ENCODE peak calls at places on chromosomes 4 and X, in four cellular contexts. H is stromal cell of bone marrow; C is T-helper 2 cell treated with Interferon-gamma antibody and Interleukin-4, amounts not matched to agents 5 μg/mL and 100 μg/mL, for 36 hours; Q is psoas muscle. Y is an unnamed sample.

GRCh38 chr4:136863756-136864155 is 668.5 kb downstream of the PCDH18 start:
- DNase-seq in H (no peak), C (no peak), Q (no peak), Y (no peak)

GRCh38 chr4:53535567-53535966 is 55.7 kb downstream of the LNX1 start:
- DNase-seq in H (no peak), C (no peak), Q (no peak), Y (no peak)

GRCh38 chrX:115968436-115969252 is 201.9 kb upstream of the AGTR2 start:
- DNase-seq in H (no peak), C (no peak), Q (peak; percentile 67), Y (no peak)

GRCh38 chrX:129980043-129980442 is 2.4 kb upstream of the BCORL1 start:
- DNase-seq in H (no peak), C (no peak), Q (peak; percentile 64), Y (peak; percentile 58)

GRCh38 chr4:11365039-11365438 is 63.7 kb downstream of the HS3ST1 start:
- DNase-seq in H (no peak), C (no peak), Q (no peak), Y (no peak)

GRCh38 chrX:78593701-78594100 is 65.4 kb downstream of the RTL3 start:
- DNase-seq in H (no peak), C (no peak), Q (no peak), Y (no peak)

GRCh38 chrX:43087825-43088224 is 309.9 kb upstream of the PPP1R2C start:
- DNase-seq in H (no peak), C (no peak), Q (no peak), Y (no peak)

GRCh38 chr4:18020145-18020670 is 1.3 kb downstream of the LCORL start:
- DNase-seq in H (no peak), C (peak; percentile 4), Q (no peak), Y (peak; percentile 31)

GRCh38 chr4:84492737-84493091 is 6.4 kb downstream of the NKX6-1 start:
- DNase-seq in H (no peak), C (no peak), Q (no peak), Y (no peak)

GRCh38 chr4:109969909-109970308 is 57.2 kb downstream of the EGF start:
- DNase-seq in H (no peak), C (no peak), Q (no peak), Y (no peak)

GRCh38 chr4:152747444-152747843 is 32.1 kb downstream of the TIGD4 start:
- DNase-seq in H (no peak), C (no peak), Q (no peak), Y (no peak)

GRCh38 chr4:4524364-4524763 is 17.5 kb downstream of the STX18 start:
- DNase-seq in H (no peak), C (peak; percentile 9), Q (no peak), Y (no peak)

GRCh38 chrX:153526801-153527599 is 9.6 kb downstream of the ATP2B3 start:
- DNase-seq in H (no peak), C (no peak), Q (no peak), Y (no peak)

GRCh38 chr4:72767903-72768817 is 199.1 kb upstream of the ADAMTS3 start:
- DNase-seq in H (peak; percentile 56), C (no peak), Q (no peak), Y (no peak)

GRCh38 chrX:146907391-146908240 is 93.1 kb upstream of the CXorf51A start:
- DNase-seq in H (no peak), C (no peak), Q (no peak), Y (no peak)

GRCh38 chr4:142265536-142265935 is 580.6 kb downstream of the INPP4B start:
- DNase-seq in H (peak; percentile 12), C (peak; percentile 15), Q (no peak), Y (no peak)

GRCh38 chrX:49106930-49107329 is 16.6 kb downstream of the GPKOW start:
- DNase-seq in H (peak; percentile 12), C (no peak), Q (peak; percentile 60), Y (no peak)

GRCh38 chrX:18973527-18974192 is 10.3 kb downstream of the PHKA2 start:
- DNase-seq in H (no peak), C (no peak), Q (no peak), Y (no peak)

GRCh38 chr4:13541720-13542576 is 2.4 kb downstream of the NKX3-2 start:
- DNase-seq in H (no peak), C (no peak), Q (no peak), Y (no peak)

GRCh38 chr4:64781737-64782326 is 372.6 kb upstream of the TECRL start:
- DNase-seq in H (peak; percentile 18), C (no peak), Q (no peak), Y (no peak)

GRCh38 chr4:37960098-37960497 is at the start of gene PTTG2:
- DNase-seq in H (no peak), C (no peak), Q (no peak), Y (no peak)

Y was measured in ovary.